ENCODE peak calls at places on chromosomes 2 and 18, in ten cellular contexts. One of them, this sample, is unnamed.

GRCh38 chr2:196980498-196980897 is 54.0 kb upstream of the PGAP1 start:
- DNase-seq in fibroblast of the aortic adventitia: no peak
- DNase-seq in mucosa of descending colon: no peak
- DNase-seq in choroid plexus epithelial cell: no peak
- DNase-seq in foreskin fibroblast: no peak
- DNase-seq in GM12865: no peak
- DNase-seq in fibroblast of lung: no peak
- DNase-seq in MM.1S: no peak
- DNase-seq in kidney: no peak
- DNase-seq in prostate gland: no peak
- DNase-seq in this sample: no peak

GRCh38 chr2:39730685-39731302 is 48.3 kb downstream of the THUMPD2 start:
- DNase-seq in fibroblast of the aortic adventitia: no peak
- DNase-seq in mucosa of descending colon: no peak
- DNase-seq in choroid plexus epithelial cell: peak
- DNase-seq in foreskin fibroblast: peak
- DNase-seq in GM12865: peak
- DNase-seq in fibroblast of lung: peak
- DNase-seq in MM.1S: peak
- DNase-seq in kidney: no peak
- DNase-seq in prostate gland: no peak
- DNase-seq in this sample: peak

GRCh38 chr2:40317047-40317446 is 134.8 kb downstream of the SLC8A1 start:
- DNase-seq in fibroblast of the aortic adventitia: peak
- DNase-seq in mucosa of descending colon: no peak
- DNase-seq in choroid plexus epithelial cell: peak
- DNase-seq in foreskin fibroblast: no peak
- DNase-seq in GM12865: no peak
- DNase-seq in fibroblast of lung: peak
- DNase-seq in MM.1S: no peak
- DNase-seq in kidney: no peak
- DNase-seq in prostate gland: no peak
- DNase-seq in this sample: peak

GRCh38 chr2:10985260-10985659 is 73.5 kb downstream of the KCNF1 start:
- DNase-seq in fibroblast of the aortic adventitia: no peak
- DNase-seq in mucosa of descending colon: no peak
- DNase-seq in choroid plexus epithelial cell: no peak
- DNase-seq in foreskin fibroblast: no peak
- DNase-seq in GM12865: no peak
- DNase-seq in fibroblast of lung: peak
- DNase-seq in MM.1S: no peak
- DNase-seq in kidney: no peak
- DNase-seq in prostate gland: no peak
- DNase-seq in this sample: no peak

GRCh38 chr18:37476182-37476581 is 89.4 kb downstream of the CELF4 start:
- DNase-seq in fibroblast of the aortic adventitia: peak
- DNase-seq in mucosa of descending colon: peak
- DNase-seq in choroid plexus epithelial cell: peak
- DNase-seq in foreskin fibroblast: peak
- DNase-seq in GM12865: peak
- DNase-seq in fibroblast of lung: peak
- DNase-seq in MM.1S: peak
- DNase-seq in kidney: no peak
- DNase-seq in prostate gland: no peak
- DNase-seq in this sample: peak

GRCh38 chr2:232522855-232523681 is 2.9 kb downstream of the PRSS56 start:
- DNase-seq in fibroblast of the aortic adventitia: no peak
- DNase-seq in mucosa of descending colon: no peak
- DNase-seq in choroid plexus epithelial cell: no peak
- DNase-seq in foreskin fibroblast: no peak
- DNase-seq in GM12865: no peak
- DNase-seq in fibroblast of lung: no peak
- DNase-seq in MM.1S: no peak
- DNase-seq in kidney: no peak
- DNase-seq in prostate gland: no peak
- DNase-seq in this sample: no peak

GRCh38 chr2:220811952-220812570 is 760.0 kb downstream of the EPHA4 start:
- DNase-seq in fibroblast of the aortic adventitia: peak
- DNase-seq in mucosa of descending colon: no peak
- DNase-seq in choroid plexus epithelial cell: peak
- DNase-seq in foreskin fibroblast: no peak
- DNase-seq in GM12865: no peak
- DNase-seq in fibroblast of lung: peak
- DNase-seq in MM.1S: no peak
- DNase-seq in kidney: no peak
- DNase-seq in prostate gland: no peak
- DNase-seq in this sample: peak

GRCh38 chr2:29293830-29294438 is 178.7 kb downstream of the CLIP4 start:
- DNase-seq in fibroblast of the aortic adventitia: peak
- DNase-seq in mucosa of descending colon: no peak
- DNase-seq in choroid plexus epithelial cell: peak
- DNase-seq in foreskin fibroblast: peak
- DNase-seq in GM12865: peak
- DNase-seq in fibroblast of lung: peak
- DNase-seq in MM.1S: peak
- DNase-seq in kidney: no peak
- DNase-seq in prostate gland: peak
- DNase-seq in this sample: peak

GRCh38 chr18:40234217-40234616 is 1720.8 kb upstream of the PIK3C3 start:
- DNase-seq in fibroblast of the aortic adventitia: no peak
- DNase-seq in mucosa of descending colon: no peak
- DNase-seq in choroid plexus epithelial cell: no peak
- DNase-seq in foreskin fibroblast: no peak
- DNase-seq in GM12865: no peak
- DNase-seq in fibroblast of lung: no peak
- DNase-seq in MM.1S: no peak
- DNase-seq in kidney: no peak
- DNase-seq in prostate gland: no peak
- DNase-seq in this sample: no peak

GRCh38 chr18:6734746-6735430 is 5.4 kb downstream of the ARHGAP28 start:
- DNase-seq in fibroblast of the aortic adventitia: no peak
- DNase-seq in mucosa of descending colon: no peak
- DNase-seq in choroid plexus epithelial cell: peak
- DNase-seq in foreskin fibroblast: no peak
- DNase-seq in GM12865: no peak
- DNase-seq in fibroblast of lung: peak
- DNase-seq in MM.1S: no peak
- DNase-seq in kidney: no peak
- DNase-seq in prostate gland: no peak
- DNase-seq in this sample: no peak

GRCh38 chr2:19786408-19787058 is 115.2 kb downstream of the TTC32 start:
- DNase-seq in fibroblast of the aortic adventitia: peak
- DNase-seq in mucosa of descending colon: no peak
- DNase-seq in choroid plexus epithelial cell: peak
- DNase-seq in foreskin fibroblast: peak
- DNase-seq in GM12865: peak
- DNase-seq in fibroblast of lung: peak
- DNase-seq in MM.1S: no peak
- DNase-seq in kidney: no peak
- DNase-seq in prostate gland: no peak
- DNase-seq in this sample: peak

GRCh38 chr2:14996306-14997014 is 363.9 kb downstream of the LRATD1 start:
- DNase-seq in fibroblast of the aortic adventitia: no peak
- DNase-seq in mucosa of descending colon: no peak
- DNase-seq in choroid plexus epithelial cell: no peak
- DNase-seq in foreskin fibroblast: no peak
- DNase-seq in GM12865: no peak
- DNase-seq in fibroblast of lung: no peak
- DNase-seq in MM.1S: no peak
- DNase-seq in kidney: no peak
- DNase-seq in prostate gland: no peak
- DNase-seq in this sample: no peak

GRCh38 chr18:2518473-2518872 is 52.8 kb downstream of the METTL4 start:
- DNase-seq in fibroblast of the aortic adventitia: no peak
- DNase-seq in mucosa of descending colon: no peak
- DNase-seq in choroid plexus epithelial cell: no peak
- DNase-seq in foreskin fibroblast: no peak
- DNase-seq in GM12865: no peak
- DNase-seq in fibroblast of lung: no peak
- DNase-seq in MM.1S: no peak
- DNase-seq in kidney: no peak
- DNase-seq in prostate gland: no peak
- DNase-seq in this sample: no peak

GRCh38 chr2:30366199-30366691 is 80.8 kb upstream of the LCLAT1 start:
- DNase-seq in fibroblast of the aortic adventitia: no peak
- DNase-seq in mucosa of descending colon: no peak
- DNase-seq in choroid plexus epithelial cell: no peak
- DNase-seq in foreskin fibroblast: no peak
- DNase-seq in GM12865: peak
- DNase-seq in fibroblast of lung: peak
- DNase-seq in MM.1S: no peak
- DNase-seq in kidney: no peak
- DNase-seq in prostate gland: no peak
- DNase-seq in this sample: peak

GRCh38 chr2:77479895-77480294 is 42.3 kb downstream of the LRRTM4 start:
- DNase-seq in fibroblast of the aortic adventitia: no peak
- DNase-seq in mucosa of descending colon: no peak
- DNase-seq in choroid plexus epithelial cell: no peak
- DNase-seq in foreskin fibroblast: no peak
- DNase-seq in GM12865: no peak
- DNase-seq in fibroblast of lung: peak
- DNase-seq in MM.1S: no peak
- DNase-seq in kidney: no peak
- DNase-seq in prostate gland: no peak
- DNase-seq in this sample: no peak

DNA sequence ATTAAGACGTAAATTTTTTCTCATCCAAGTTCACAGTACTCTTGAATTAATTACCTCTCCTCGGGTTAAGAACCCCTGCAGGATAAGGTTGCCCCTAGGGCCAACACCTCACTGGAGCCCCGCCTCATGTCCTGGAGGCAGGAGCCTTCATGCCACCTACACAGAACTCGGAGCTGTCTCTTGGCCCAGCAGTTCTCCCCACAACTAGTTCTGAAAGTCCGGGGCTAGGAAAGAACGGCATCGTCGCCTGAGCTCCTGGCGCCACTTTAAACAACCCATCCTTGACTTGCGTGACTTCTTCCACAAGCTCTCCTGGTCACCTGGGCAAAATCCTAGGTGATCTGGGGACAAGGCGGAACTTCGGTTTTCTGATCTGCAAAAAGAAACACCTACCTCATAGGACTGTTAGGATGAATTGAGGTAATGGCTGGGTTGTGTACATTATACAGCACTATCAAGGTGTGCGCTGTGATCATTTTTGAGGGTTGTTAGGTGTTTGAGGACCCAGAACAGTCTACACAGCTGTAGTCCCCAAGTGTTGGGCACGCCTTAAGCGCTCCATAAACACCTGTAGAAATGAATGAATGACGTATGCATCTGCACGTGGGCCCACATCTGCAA is 641 bp upstream of the ITGA6 start:
- DNase-seq in fibroblast of the aortic adventitia: no peak
- DNase-seq in mucosa of descending colon: peak
- DNase-seq in choroid plexus epithelial cell: no peak
- DNase-seq in foreskin fibroblast: no peak
- DNase-seq in GM12865: no peak
- DNase-seq in fibroblast of lung: no peak
- DNase-seq in MM.1S: no peak
- DNase-seq in kidney: no peak
- DNase-seq in prostate gland: no peak
- DNase-seq in this sample: no peak
- H3K4me3 ChIP-seq in fibroblast of the aortic adventitia: peak
- H3K4me3 ChIP-seq in mucosa of descending colon: peak
- H3K4me3 ChIP-seq in choroid plexus epithelial cell: peak
- H3K4me3 ChIP-seq in foreskin fibroblast: peak
- H3K4me3 ChIP-seq in GM12865: peak
- H3K4me3 ChIP-seq in fibroblast of lung: peak
- H3K4me3 ChIP-seq in MM.1S: peak
- H3K4me3 ChIP-seq in kidney: peak
- H3K4me3 ChIP-seq in prostate gland: peak
- H3K4me3 ChIP-seq in this sample: peak

GRCh38 chr2:211027976-211028375 is 471.6 kb downstream of the CPS1 start:
- DNase-seq in fibroblast of the aortic adventitia: no peak
- DNase-seq in mucosa of descending colon: no peak
- DNase-seq in choroid plexus epithelial cell: no peak
- DNase-seq in foreskin fibroblast: no peak
- DNase-seq in GM12865: no peak
- DNase-seq in fibroblast of lung: no peak
- DNase-seq in MM.1S: no peak
- DNase-seq in kidney: no peak
- DNase-seq in prostate gland: no peak
- DNase-seq in this sample: no peak

GRCh38 chr2:211035548-211036185 is 479.3 kb downstream of the CPS1 start:
- DNase-seq in fibroblast of the aortic adventitia: peak
- DNase-seq in mucosa of descending colon: no peak
- DNase-seq in choroid plexus epithelial cell: peak
- DNase-seq in foreskin fibroblast: no peak
- DNase-seq in GM12865: peak
- DNase-seq in fibroblast of lung: peak
- DNase-seq in MM.1S: peak
- DNase-seq in kidney: no peak
- DNase-seq in prostate gland: no peak
- DNase-seq in this sample: peak

DNA sequence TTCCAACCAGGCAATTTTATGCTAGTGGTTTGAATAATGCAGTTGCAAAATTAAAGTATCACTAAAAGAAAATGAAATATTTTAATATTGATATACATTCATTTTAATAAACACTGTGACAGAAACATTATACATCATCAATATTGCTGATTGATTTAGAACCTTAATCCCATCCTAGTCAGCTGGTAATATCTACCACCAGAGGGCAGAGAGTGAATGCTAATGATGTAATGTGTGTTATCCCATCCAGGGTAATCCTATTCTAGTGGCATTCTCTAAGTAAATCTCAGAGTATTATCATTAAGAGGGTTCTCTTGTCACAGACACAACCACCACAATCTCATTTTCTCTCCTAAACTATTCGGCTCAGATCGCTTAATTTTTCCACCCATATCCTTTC is 477.4 kb downstream of the CPS1 start:
- DNase-seq in fibroblast of the aortic adventitia: peak
- DNase-seq in mucosa of descending colon: no peak
- DNase-seq in choroid plexus epithelial cell: peak
- DNase-seq in foreskin fibroblast: no peak
- DNase-seq in GM12865: no peak
- DNase-seq in fibroblast of lung: no peak
- DNase-seq in MM.1S: peak
- DNase-seq in kidney: no peak
- DNase-seq in prostate gland: no peak
- DNase-seq in this sample: peak
- TF ChIP-seq CTCF in fibroblast of the aortic adventitia: peak
- TF ChIP-seq CTCF in mucosa of descending colon: no peak
- TF ChIP-seq CTCF in choroid plexus epithelial cell: peak
- TF ChIP-seq CTCF in foreskin fibroblast: no peak
- TF ChIP-seq CTCF in GM12865: peak
- TF ChIP-seq CTCF in fibroblast of lung: peak
- TF ChIP-seq CTCF in MM.1S: peak
- TF ChIP-seq CTCF in kidney: peak
- TF ChIP-seq CTCF in prostate gland: peak
- TF ChIP-seq CTCF in this sample: peak

GRCh38 chr2:234451852-234452625 is 44.8 kb downstream of the ARL4C start:
- DNase-seq in fibroblast of the aortic adventitia: peak
- DNase-seq in mucosa of descending colon: no peak
- DNase-seq in choroid plexus epithelial cell: peak
- DNase-seq in foreskin fibroblast: peak
- DNase-seq in GM12865: no peak
- DNase-seq in fibroblast of lung: peak
- DNase-seq in MM.1S: peak
- DNase-seq in kidney: no peak
- DNase-seq in prostate gland: no peak
- DNase-seq in this sample: peak
- H3K4me3 ChIP-seq in fibroblast of the aortic adventitia: no peak
- H3K4me3 ChIP-seq in mucosa of descending colon: no peak
- H3K4me3 ChIP-seq in choroid plexus epithelial cell: no peak
- H3K4me3 ChIP-seq in foreskin fibroblast: no peak
- H3K4me3 ChIP-seq in GM12865: no peak
- H3K4me3 ChIP-seq in fibroblast of lung: no peak
- H3K4me3 ChIP-seq in MM.1S: no peak
- H3K4me3 ChIP-seq in kidney: no peak
- H3K4me3 ChIP-seq in prostate gland: no peak
- H3K4me3 ChIP-seq in this sample: no peak

GRCh38 chr2:239361311-239361642 is 39.5 kb downstream of the HDAC4 start:
- DNase-seq in fibroblast of the aortic adventitia: peak
- DNase-seq in mucosa of descending colon: no peak
- DNase-seq in choroid plexus epithelial cell: peak
- DNase-seq in foreskin fibroblast: peak
- DNase-seq in GM12865: no peak
- DNase-seq in fibroblast of lung: peak
- DNase-seq in MM.1S: no peak
- DNase-seq in kidney: no peak
- DNase-seq in prostate gland: no peak
- DNase-seq in this sample: no peak
- TF ChIP-seq CTCF in fibroblast of the aortic adventitia: peak
- TF ChIP-seq CTCF in mucosa of descending colon: no peak
- TF ChIP-seq CTCF in choroid plexus epithelial cell: peak
- TF ChIP-seq CTCF in foreskin fibroblast: peak
- TF ChIP-seq CTCF in GM12865: no peak
- TF ChIP-seq CTCF in fibroblast of lung: peak
- TF ChIP-seq CTCF in MM.1S: no peak
- TF ChIP-seq CTCF in kidney: no peak
- TF ChIP-seq CTCF in prostate gland: no peak
- TF ChIP-seq CTCF in this sample: peak

This sample was measured in fibroblast of mammary gland.